ENCODE peak calls at places on chromosomes 16 and 17, in seven cellular contexts. H, C, T, I, P, N and R are unnamed samples.

GRCh38 chr16:75292691-75293090 is 41.3 kb upstream of the BCAR1 start:
- DNase-seq in T (no peak), N (no peak), I (no peak), C (no peak), P (no peak), H (no peak), R (no peak)

GRCh38 chr17:77498875-77499698 is 358.3 kb downstream of the SEC14L1 start:
- DNase-seq in N (no peak), C (no peak), I (no peak), P (no peak), T (no peak), H (no peak), R (no peak)

GRCh38 chr17:32953883-32954282 is 25.9 kb downstream of the TMEM98 start:
- DNase-seq in H (no peak), C (no peak), P (no peak), T (no peak), N (no peak), I (no peak), R (no peak)

GRCh38 chr16:12672986-12673385 is 130.7 kb downstream of the CPPED1 start:
- DNase-seq in H (no peak), T (no peak), I (no peak), C (no peak), P (no peak), N (no peak), R (no peak)

GRCh38 chr16:53745753-53746258 is 41.9 kb downstream of the FTO start:
- DNase-seq in C (no peak), T (peak), P (peak), N (no peak), I (no peak), H (peak), R (peak)

GRCh38 chr17:21283482-21284318 is 811 bp upstream of the MAP2K3 start:
- DNase-seq in T (no peak), P (peak), I (no peak), H (peak), C (no peak), N (no peak), R (no peak)

GRCh38 chr16:15773964-15774363 is 82.9 kb downstream of the MYH11 start:
- DNase-seq in C (no peak), T (no peak), I (no peak), N (no peak), P (no peak), H (no peak), R (no peak)

GRCh38 chr16:20216818-20217217 is 110.5 kb downstream of the GP2 start:
- DNase-seq in C (no peak), H (no peak), I (no peak), P (no peak), N (no peak), T (no peak), R (no peak)

GRCh38 chr16:12637002-12637401 is 166.7 kb downstream of the CPPED1 start:
- DNase-seq in P (peak), I (no peak), H (no peak), T (no peak), C (no peak), N (no peak), R (no peak)

GRCh38 chr17:28508325-28508724 is 2.2 kb downstream of the FOXN1 start:
- DNase-seq in N (no peak), C (no peak), I (no peak), P (no peak), T (no peak), H (no peak), R (no peak)

GRCh38 chr17:19945009-19945650 is 32.5 kb downstream of the AKAP10 start:
- DNase-seq in I (no peak), N (no peak), P (no peak), T (no peak), H (no peak), C (no peak), R (no peak)

GRCh38 chr17:64178011-64178825 is 48.3 kb upstream of the ERN1 start:
- DNase-seq in P (no peak), N (no peak), C (no peak), I (no peak), T (no peak), H (peak), R (peak)

GRCh38 chr17:38919316-38920078 is 5.9 kb upstream of the LASP1NB start:
- DNase-seq in P (no peak), T (no peak), H (no peak), I (no peak), C (no peak), N (no peak), R (no peak)

GRCh38 chr16:50600582-50601283 is 52.5 kb downstream of the NKD1 start:
- DNase-seq in N (no peak), H (no peak), P (no peak), T (no peak), I (no peak), C (no peak), R (no peak)

GRCh38 chr17:16915752-16916556 is 56.0 kb downstream of the TNFRSF13B start:
- DNase-seq in C (peak), P (peak), N (no peak), T (peak), I (peak), H (peak), R (peak)

GRCh38 chr17:18106211-18106610 is 2.3 kb upstream of the MYO15A start:
- DNase-seq in T (no peak), P (no peak), C (no peak), N (no peak), H (no peak), I (no peak), R (no peak)

GRCh38 chr17:2396568-2397246 is 4.2 kb downstream of the MNT start:
- DNase-seq in C (peak), N (no peak), T (peak), H (peak), P (peak), I (peak), R (peak)

GRCh38 chr17:55356440-55357328 is 65.0 kb downstream of the MMD start:
- DNase-seq in H (peak), P (peak), I (peak), C (peak), N (peak), T (peak), R (peak)

GRCh38 chr17:64992325-64992802 is 64.2 kb downstream of the GNA13 start:
- DNase-seq in T (peak), I (no peak), H (no peak), N (no peak), C (peak), P (peak), R (peak)

GRCh38 chr17:81666092-81666341 is 388 bp downstream of the OXLD1 start:
- DNase-seq in C (no peak), H (peak), T (no peak), P (peak), I (no peak), N (no peak), R (no peak)

GRCh38 chr17:28407130-28407973 is 1.3 kb upstream of the SLC46A1 start:
- DNase-seq in I (no peak), C (no peak), T (no peak), H (no peak), P (no peak), N (no peak), R (no peak)

GRCh38 chr17:45857977-45858708 is 13.5 kb downstream of the SPPL2C start:
- DNase-seq in H (peak), P (peak), I (no peak), T (no peak), N (no peak), C (no peak), R (peak)

GRCh38 chr17:63854709-63855108 is 12.2 kb upstream of the SMARCD2 start:
- DNase-seq in T (no peak), P (no peak), I (no peak), N (no peak), H (no peak), C (no peak), R (no peak)

GRCh38 chr16:87238371-87238715 is 78.8 kb downstream of the C16orf95 start:
- DNase-seq in P (no peak), N (no peak), H (no peak), C (no peak), I (no peak), T (no peak), R (no peak)

GRCh38 chr17:49254066-49254465 is 23.5 kb upstream of the PHOSPHO1 start:
- DNase-seq in C (no peak), I (no peak), N (no peak), H (no peak), T (no peak), P (no peak), R (no peak)